ENCODE peak calls at places on chromosome 10, in six cellular contexts. P is glutamatergic neuron, F is H9, Z is progenitor cell of endocrine pancreas, N is lower leg skin, U is omental fat pad. X is an unnamed sample.

GRCh38 chr10:90042075-90042474 is 340.7 kb downstream of the KIF20B start:
- DNase-seq in U (no peak), Z (no peak), F (no peak), P (no peak), N (no peak), X (no peak)

GRCh38 chr10:112389147-112389822 is 15.4 kb downstream of the ACSL5 start:
- DNase-seq in F (peak; percentile 30), U (no peak), P (no peak), N (peak; percentile 39), Z (no peak), X (peak; percentile 81)

GRCh38 chr10:30371954-30372353 is 22.9 kb upstream of the MTPAP start:
- DNase-seq in U (no peak), Z (no peak), F (no peak), N (no peak), P (no peak), X (no peak)

GRCh38 chr10:101777085-101777856 is 1.4 kb upstream of the FGF8 start:
- DNase-seq in Z (no peak), P (no peak), F (no peak), N (no peak), U (no peak), X (no peak)

GRCh38 chr10:97659589-97659988 is 19.1 kb downstream of the PI4K2A start:
- DNase-seq in P (no peak), N (no peak), U (no peak), F (no peak), Z (no peak), X (no peak)

GRCh38 chr10:43822509-43823236 is 174.0 kb upstream of the ZNF32 start:
- DNase-seq in N (no peak), F (no peak), P (no peak), Z (no peak), U (no peak), X (no peak)

GRCh38 chr10:91162050-91162494 is 58.4 kb upstream of the PCGF5 start:
- DNase-seq in Z (no peak), F (no peak), U (no peak), P (no peak), N (peak; percentile 22), X (peak; percentile 29)

GRCh38 chr10:96955733-96956132 is 123.6 kb downstream of the LCOR start:
- DNase-seq in U (no peak), F (no peak), N (no peak), P (no peak), Z (no peak), X (no peak)

GRCh38 chr10:3740157-3740871 is 44.7 kb downstream of the KLF6 start:
- DNase-seq in Z (no peak), N (no peak), U (no peak), P (no peak), F (no peak), X (peak; percentile 1)

GRCh38 chr10:122421054-122421625 is 33.3 kb upstream of the ARMS2 start:
- DNase-seq in F (no peak), Z (no peak), P (no peak), U (no peak), N (no peak), X (no peak)

GRCh38 chr10:59586407-59586891 is 123.2 kb downstream of the SLC16A9 start:
- DNase-seq in P (no peak), F (no peak), U (no peak), N (no peak), Z (no peak), X (no peak)

GRCh38 chr10:125120046-125120710 is 40.2 kb downstream of the CTBP2 start:
- DNase-seq in P (no peak), N (no peak), F (no peak), U (no peak), Z (no peak), X (peak; percentile 56)

GRCh38 chr10:126186746-126187145 is 201.5 kb downstream of the ADAM12 start:
- DNase-seq in U (no peak), F (no peak), P (no peak), Z (no peak), N (no peak), X (no peak)

GRCh38 chr10:46527241-46527811 is 29.1 kb downstream of the GPRIN2 start:
- DNase-seq in U (peak; percentile 20), N (no peak), P (peak; percentile 35), F (no peak), Z (no peak), X (no peak)

GRCh38 chr10:18551473-18551872 is 99.9 kb downstream of the NSUN6 start:
- DNase-seq in N (no peak), U (no peak), F (no peak), P (no peak), Z (no peak), X (no peak)

GRCh38 chr10:110207805-110208613 is 604 bp downstream of the MXI1 start:
- DNase-seq in P (peak; percentile 61), U (no peak), Z (no peak), F (peak; percentile 57), N (peak; percentile 42), X (peak; percentile 13)

DNA sequence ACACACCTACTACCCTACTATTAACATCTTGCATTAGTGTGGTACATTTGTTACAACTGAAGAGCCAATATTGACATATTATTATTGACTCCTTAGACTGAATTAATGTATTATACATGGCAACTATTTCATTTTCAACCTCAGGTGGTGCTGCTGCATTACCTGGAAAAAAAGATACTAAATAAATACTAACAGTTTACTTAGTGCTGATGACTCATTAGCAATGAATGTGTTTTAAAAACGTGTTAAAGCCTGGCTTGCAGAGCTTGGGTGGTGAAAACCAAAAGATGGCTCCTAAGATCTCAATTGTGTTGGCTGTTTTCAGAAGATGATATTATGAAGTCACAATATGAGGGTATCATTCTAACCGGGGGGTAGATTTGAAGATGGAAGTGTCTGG is 34.8 kb downstream of the CFAP43 start:
- DNase-seq in N (no peak), F (no peak), P (no peak), U (no peak), Z (no peak), X (no peak)
- TF ChIP-seq CTCF in N (no peak), F (no peak), P (no peak), U (no peak), Z (no peak), X (no peak)

GRCh38 chr10:115963848-115964247 is 309.2 kb downstream of the GFRA1 start:
- DNase-seq in Z (no peak), U (no peak), F (no peak), P (no peak), N (no peak), X (peak; percentile 15)
- TF ChIP-seq CTCF in Z (peak; percentile 41), U (no peak), F (no peak), P (no peak), N (no peak), X (peak; percentile 59)

GRCh38 chr10:13613519-13613918 is 26.8 kb downstream of the PRPF18 start:
- DNase-seq in U (no peak), N (no peak), Z (no peak), P (no peak), F (no peak), X (peak; percentile 62)
- TF ChIP-seq CTCF in U (no peak), N (no peak), Z (peak; percentile 62), P (no peak), F (peak; percentile 54), X (peak; percentile 75)

DNA sequence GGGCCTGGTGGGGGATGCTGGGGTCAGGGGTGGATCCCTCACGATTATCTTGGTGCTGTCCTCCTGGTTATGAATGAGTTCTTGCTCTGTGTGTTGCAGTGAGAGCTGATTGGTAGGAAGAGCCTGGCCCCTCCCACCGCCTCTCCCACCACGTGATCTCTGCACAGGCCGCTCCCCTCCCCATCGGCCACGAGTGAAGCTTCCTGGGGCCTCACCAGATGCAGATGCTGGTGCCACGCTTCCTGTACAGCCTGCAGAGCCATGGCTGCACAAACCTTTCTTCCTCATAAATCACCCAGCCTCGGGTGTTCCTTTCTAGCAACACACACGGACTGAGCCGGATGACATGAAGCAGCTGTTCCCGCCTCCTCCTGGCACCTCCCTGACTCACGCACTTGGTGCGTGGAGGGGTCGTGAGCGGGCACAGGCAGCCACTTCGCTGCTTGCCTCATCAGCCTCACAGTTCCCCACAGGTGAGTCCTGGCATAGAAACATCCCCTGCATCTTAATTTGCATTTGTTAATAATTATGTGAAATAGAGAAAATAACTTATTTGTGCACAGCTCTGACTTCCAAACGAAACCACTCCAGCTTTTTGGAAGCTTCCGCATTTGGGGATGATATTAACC is 210.8 kb downstream of the ADARB2 start:
- DNase-seq in N (no peak), Z (no peak), P (no peak), F (no peak), U (no peak), X (no peak)
- TF ChIP-seq CTCF in N (no peak), Z (no peak), P (no peak), F (no peak), U (no peak), X (no peak)

GRCh38 chr10:15462253-15462885 is 91.3 kb upstream of the FAM171A1 start:
- DNase-seq in U (no peak), Z (no peak), F (no peak), N (no peak), P (no peak), X (peak; percentile 42)
- TF ChIP-seq CTCF in U (no peak), Z (no peak), F (no peak), N (no peak), P (no peak), X (no peak)

DNA sequence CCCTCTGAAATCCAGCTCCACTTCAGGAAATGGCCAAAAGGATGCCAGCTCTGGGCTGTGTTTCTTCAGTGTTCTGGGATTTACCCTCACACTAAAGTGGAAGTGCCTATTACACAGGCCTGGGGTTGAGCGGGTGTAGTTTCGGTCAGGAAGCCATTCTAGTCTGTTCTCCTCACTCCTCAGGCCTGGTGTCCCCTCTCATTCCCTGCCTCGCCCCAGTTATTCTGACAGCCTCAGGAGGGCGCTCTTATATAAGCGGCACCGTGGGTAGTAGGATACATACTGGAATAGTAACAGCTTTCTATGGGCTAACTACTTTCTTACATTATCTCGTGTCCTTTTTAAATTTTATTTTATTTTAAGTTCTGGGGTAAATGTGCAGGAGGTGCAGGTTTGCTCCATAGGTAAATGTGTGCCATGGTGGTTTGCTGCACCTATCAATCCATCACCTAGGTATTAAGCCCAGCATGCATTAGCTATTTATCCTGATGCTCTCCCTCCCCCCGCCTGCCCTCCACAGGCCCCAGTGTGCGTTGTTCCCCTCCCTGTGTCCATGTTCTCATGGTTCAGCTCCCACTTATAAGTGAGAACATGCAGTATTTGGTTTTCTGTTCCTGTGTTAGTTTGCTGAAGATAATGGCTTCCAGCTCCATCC is 12.2 kb upstream of the LGI1 start:
- DNase-seq in Z (no peak), P (peak; percentile 43), N (no peak), F (peak; percentile 78), U (no peak), X (peak; percentile 30)
- TF ChIP-seq CTCF in Z (peak; percentile 44), P (peak; percentile 51), N (no peak), F (peak; percentile 90), U (no peak), X (peak; percentile 81)

GRCh38 chr10:93921338-93921737 is 27.6 kb downstream of the SLC35G1 start:
- DNase-seq in Z (no peak), N (no peak), U (no peak), P (peak; percentile 20), F (peak; percentile 36), X (no peak)
- TF ChIP-seq CTCF in Z (peak; percentile 31), N (no peak), U (no peak), P (peak; percentile 61), F (peak; percentile 75), X (peak; percentile 74)